ENCODE peak calls at places on chromosomes 13 and 19, in ten cellular contexts. E, S, W, Q, Z, J, Y, I, R and A are unnamed samples.

GRCh38 chr13:26999499-26999898 is 172.1 kb downstream of the USP12 start:
- DNase-seq in E (no peak), S (no peak), W (no peak), Q (no peak), Z (no peak), J (no peak), Y (no peak), I (no peak), R (no peak), A (no peak)

GRCh38 chr13:33722216-33722900 is 95.6 kb upstream of the RFC3 start:
- DNase-seq in E (no peak), S (no peak), W (peak; percentile 19), Q (no peak), Z (no peak), J (no peak), Y (no peak), I (no peak), R (no peak), A (no peak)

GRCh38 chr13:106336663-106337062 is 198.8 kb downstream of the EFNB2 start:
- DNase-seq in E (no peak), S (no peak), W (no peak), Q (no peak), Z (no peak), J (no peak), Y (no peak), I (no peak), R (no peak), A (no peak)

GRCh38 chr19:17079710-17080440 is 4.3 kb downstream of the MYO9B start:
- DNase-seq in E (peak; percentile 99), S (no peak), W (peak; percentile 99), Q (peak; percentile 90), Z (peak; percentile 67), J (peak; percentile 76), Y (peak; percentile 96), I (peak; percentile 78), R (peak; percentile 67), A (peak; percentile 37)

GRCh38 chr13:67859904-67860303 is 629.8 kb upstream of the PCDH9 start:
- DNase-seq in E (no peak), S (no peak), W (no peak), Q (no peak), Z (no peak), J (no peak), Y (no peak), I (no peak), R (no peak), A (no peak)

GRCh38 chr13:33615436-33615835 is 202.5 kb upstream of the RFC3 start:
- DNase-seq in E (no peak), S (no peak), W (no peak), Q (no peak), Z (no peak), J (no peak), Y (no peak), I (no peak), R (no peak), A (no peak)

GRCh38 chr19:23790641-23791488 is 32.2 kb upstream of the ZNF681 start:
- DNase-seq in E (no peak), S (no peak), W (no peak), Q (no peak), Z (no peak), J (no peak), Y (no peak), I (no peak), R (no peak), A (no peak)

GRCh38 chr13:104779311-104779710 is 1713.1 kb upstream of the SLC10A2 start:
- DNase-seq in E (peak; percentile 58), S (no peak), W (peak; percentile 63), Q (no peak), Z (no peak), J (no peak), Y (peak; percentile 24), I (no peak), R (no peak), A (no peak)

GRCh38 chr13:51767100-51767499 is 36.9 kb downstream of the DHRS12 start:
- DNase-seq in E (no peak), S (no peak), W (no peak), Q (no peak), Z (no peak), J (no peak), Y (no peak), I (no peak), R (no peak), A (no peak)